ENCODE peak calls at places on chromosomes 1 and 21, in five cellular contexts. F, X, B, V and L are unnamed samples. For H3K36me3, the result is how much of the 10 kb centered on the place peaks cover.

GRCh38 chr21:43902441-43902840 is 37.4 kb downstream of the AGPAT3 start:
- DNase-seq in X (no peak), F (no peak), V (no peak), B (no peak), L (no peak)

GRCh38 chr1:221264848-221265247 is 385.6 kb downstream of the HLX start:
- DNase-seq in V (no peak), B (no peak), F (no peak), X (no peak), L (no peak)

GRCh38 chr1:198499588-198499987 is 40.9 kb downstream of the ATP6V1G3 start:
- DNase-seq in V (no peak), X (no peak), F (no peak), B (no peak), L (no peak)

GRCh38 chr1:153483776-153484175 is 23.3 kb upstream of the S100A7 start:
- DNase-seq in V (no peak), B (no peak), F (peak), X (no peak), L (no peak)

GRCh38 chr1:1206376-1207253 is at the start of gene TNFRSF18:
- DNase-seq in X (no peak), V (peak), F (peak), B (peak), L (no peak)

GRCh38 chr21:28521932-28522826 is 470.5 kb downstream of the LTN1 start:
- DNase-seq in F (peak), X (no peak), V (no peak), B (no peak), L (no peak)

GRCh38 chr21:45997495-45998275 is 16.1 kb downstream of the COL6A1 start:
- DNase-seq in X (no peak), B (no peak), V (peak), F (no peak), L (no peak)

GRCh38 chr1:8455700-8456305 is 137.9 kb downstream of the SLC45A1 start:
- DNase-seq in B (no peak), X (no peak), F (no peak), V (no peak), L (no peak)

GRCh38 chr1:1000357-1001056 is 610 bp upstream of the HES4 start:
- DNase-seq in B (peak), X (peak), V (peak), F (peak), L (no peak)

GRCh38 chr21:26115899-26116298 is 54.7 kb downstream of the APP start:
- DNase-seq in X (no peak), V (no peak), B (no peak), F (no peak), L (peak)

GRCh38 chr1:229296541-229296941 is 25.6 kb downstream of the RAB4A start:
- DNase-seq in V (no peak), F (no peak), B (peak), X (no peak), L (peak)

GRCh38 chr21:42840411-42841155 is 38.8 kb downstream of the WDR4 start:
- DNase-seq in X (no peak), V (no peak), F (no peak), B (no peak), L (no peak)

GRCh38 chr1:7704214-7705047 is 66.7 kb upstream of the VAMP3 start:
- DNase-seq in B (peak), X (peak), F (peak), V (peak), L (peak)

GRCh38 chr1:206805357-206805756 is 33.1 kb upstream of the IL10 start:
- DNase-seq in B (no peak), X (no peak), V (no peak), F (no peak), L (no peak)

GRCh38 chr1:162033445-162033844 is 9.8 kb upstream of the OLFML2B start:
- DNase-seq in B (peak), X (no peak), V (peak), F (no peak), L (no peak)

GRCh38 chr1:10897981-10898728 is 101.7 kb upstream of the CASZ1 start:
- DNase-seq in F (no peak), B (no peak), X (no peak), V (no peak), L (no peak)

GRCh38 chr1:66732407-66733166 is 19.7 kb upstream of the DYNLT5 start:
- DNase-seq in V (no peak), B (no peak), F (no peak), X (no peak), L (no peak)

GRCh38 chr21:16366207-16366606 is 636.4 kb downstream of the USP25 start:
- DNase-seq in F (no peak), X (no peak), B (no peak), V (no peak), L (no peak)

GRCh38 chr1:226064816-226065248 is 2.3 kb downstream of the H3-3A start:
- DNase-seq in F (peak), X (no peak), B (no peak), V (no peak), L (no peak)

GRCh38 chr1:228101994-228102790 is 933 bp downstream of the C1orf35 start:
- DNase-seq in X (no peak), V (no peak), B (peak), F (peak), L (no peak)

GRCh38 chr1:30305061-30305460 is 418.3 kb downstream of the MATN1 start:
- DNase-seq in F (no peak), B (no peak), X (no peak), V (no peak), L (no peak)

GRCh38 chr1:213326666-213327317 is 275.8 kb downstream of the RPS6KC1 start:
- DNase-seq in B (peak), V (peak), F (no peak), X (no peak), L (peak)

GRCh38 chr1:204818998-204819397 is 51.7 kb upstream of the NFASC start:
- DNase-seq in B (no peak), F (no peak), V (no peak), X (no peak), L (no peak)

GRCh38 chr1:215569987-215570824 is 3.1 kb downstream of the KCTD3 start:
- DNase-seq in B (no peak), F (no peak), V (no peak), X (no peak), L (no peak)

GRCh38 chr1:51415963-51416362 is 85.6 kb upstream of the TTC39A start:
- DNase-seq in B (no peak), F (no peak), V (no peak), X (no peak), L (no peak)

GRCh38 chr1:50605186-50605875 is 182.1 kb upstream of the DMRTA2 start:
- DNase-seq in V (no peak), X (peak), F (peak), B (no peak), L (no peak)

GRCh38 chr1:66350001-66350547 is 183.9 kb upstream of the SGIP1 start:
- DNase-seq in B (no peak), F (peak), X (no peak), V (no peak), L (no peak)

GRCh38 chr1:93847811-93848288 is 31.2 kb downstream of the DNTTIP2 start:
- DNase-seq in F (peak), V (peak), B (peak), X (no peak), L (no peak)

GRCh38 chr1:226542623-226543103 is 5.9 kb upstream of the STUM start:
- DNase-seq in V (peak), X (no peak), F (no peak), B (peak), L (no peak)

GRCh38 chr1:232477728-232478127 is 152.2 kb downstream of the SIPA1L2 start:
- DNase-seq in X (peak), F (no peak), B (peak), V (no peak), L (peak)

GRCh38 chr1:218463194-218464156 is 118.3 kb downstream of the TGFB2 start:
- DNase-seq in B (peak), X (no peak), V (peak), F (no peak), L (peak)

GRCh38 chr1:85496881-85497582 is 32.1 kb upstream of the DDAH1 start:
- DNase-seq in V (no peak), X (no peak), B (no peak), F (no peak), L (no peak)

GRCh38 chr1:85504417-85504816 is 39.5 kb upstream of the DDAH1 start:
- DNase-seq in B (no peak), V (no peak), F (no peak), X (no peak), L (no peak)

GRCh38 chr1:85502171-85502570 is 37.2 kb upstream of the DDAH1 start:
- DNase-seq in X (no peak), F (no peak), B (no peak), V (no peak), L (peak)

GRCh38 chr1:85501355-85501898 is 36.5 kb upstream of the DDAH1 start:
- DNase-seq in F (no peak), B (no peak), X (no peak), V (no peak), L (no peak)

GRCh38 chr1:85502625-85503083 is 37.7 kb upstream of the DDAH1 start:
- DNase-seq in V (no peak), B (peak), X (no peak), F (peak), L (no peak)
- TF ChIP-seq CTCF in V (peak), B (peak), X (peak), F (peak), L (peak)

DNA sequence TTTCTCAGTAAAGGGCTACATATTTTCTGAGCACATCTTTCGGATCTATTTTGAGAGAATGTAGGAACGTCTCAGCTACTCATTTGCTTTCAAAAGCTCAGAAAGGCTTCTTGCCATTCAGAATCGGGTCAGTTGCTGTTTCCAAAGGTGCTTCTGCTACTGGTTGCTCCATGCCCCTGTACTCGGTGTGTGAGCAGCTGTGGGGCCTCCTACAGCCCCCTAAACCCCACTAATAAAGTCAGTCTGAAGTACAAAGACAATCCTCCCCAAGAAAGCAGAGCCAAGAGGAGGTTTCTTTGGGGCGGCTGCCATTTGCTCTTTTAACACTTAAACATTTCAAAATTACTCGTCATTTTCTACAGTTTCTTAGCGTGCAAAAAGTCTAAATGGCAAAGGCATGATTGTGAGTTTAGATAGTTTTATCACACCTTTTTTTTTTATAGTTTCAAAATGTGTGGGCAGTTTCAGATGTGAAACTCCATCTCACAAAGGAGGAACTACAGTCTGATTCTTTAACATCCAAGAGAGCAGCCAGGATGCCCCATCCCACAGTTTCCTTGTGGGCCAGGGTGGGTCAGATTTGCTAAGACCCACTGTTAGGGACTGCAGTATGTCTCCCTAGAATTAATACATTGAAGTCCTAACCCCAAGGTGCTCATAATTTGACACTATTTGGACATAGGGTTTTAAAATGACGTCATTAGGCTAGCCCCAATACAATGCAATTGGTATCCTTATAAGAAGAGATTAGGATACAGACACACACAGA is 4.1 kb downstream of the RUNX1 start:
- DNase-seq in B (no peak), V (no peak), F (no peak), X (no peak), L (no peak)
- H3K4me3 ChIP-seq in B (peak), V (peak), F (no peak), X (no peak), L (no peak)

GRCh38 chr21:37734846-37735245 is 181.4 kb downstream of the KCNJ6 start:
- DNase-seq in F (no peak), V (no peak), X (no peak), B (no peak), L (no peak)

GRCh38 chr21:37737996-37738395 is 178.3 kb downstream of the KCNJ6 start:
- DNase-seq in F (no peak), X (no peak), V (no peak), B (no peak), L (no peak)

GRCh38 chr21:37737497-37737896 is 178.8 kb downstream of the KCNJ6 start:
- DNase-seq in B (no peak), F (no peak), V (no peak), X (no peak), L (no peak)

GRCh38 chr21:37732927-37733326 is 183.3 kb downstream of the KCNJ6 start:
- DNase-seq in F (no peak), X (no peak), B (no peak), V (no peak), L (no peak)
- H3K36me3 ChIP-seq in F (under half), X (under half), B (under half), V (under half), L (under half)

DNA sequence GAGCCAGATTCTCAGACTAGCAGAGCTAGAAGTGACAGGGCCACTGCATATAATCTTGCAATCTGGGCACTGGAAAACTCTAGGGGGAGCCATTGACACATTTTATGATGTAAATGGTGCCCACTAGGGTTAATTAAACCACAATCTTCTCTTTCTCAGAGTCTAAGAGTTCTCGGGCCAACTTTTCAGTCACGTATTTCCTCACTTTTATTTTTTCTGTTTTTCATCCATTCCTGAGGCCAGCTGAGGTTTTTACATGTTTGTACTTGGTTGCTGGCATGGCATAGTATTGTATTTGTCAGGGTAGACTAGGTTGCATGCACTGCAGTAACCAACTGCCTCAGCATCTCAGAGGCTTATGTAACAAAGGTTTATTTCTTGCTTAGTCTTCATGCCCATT is 138.2 kb downstream of the ZNF326 start:
- DNase-seq in B (no peak), F (peak), X (no peak), V (no peak), L (no peak)
- TF ChIP-seq CTCF in B (peak), F (peak), X (peak), V (peak), L (peak)

GRCh38 chr1:23371987-23372386 is 2.4 kb upstream of the ZNF436 start:
- DNase-seq in V (no peak), F (peak), B (peak), X (no peak), L (no peak)

GRCh38 chr1:23369335-23370013 is at the start of gene ZNF436:
- DNase-seq in F (peak), B (peak), V (peak), X (no peak), L (no peak)

GRCh38 chr1:23370270-23370743 is 671 bp upstream of the ZNF436 start:
- DNase-seq in V (no peak), F (no peak), B (no peak), X (no peak), L (no peak)

GRCh38 chr1:23372481-23372880 is 2.8 kb upstream of the ZNF436 start:
- DNase-seq in V (no peak), B (no peak), X (no peak), F (no peak), L (no peak)

DNA sequence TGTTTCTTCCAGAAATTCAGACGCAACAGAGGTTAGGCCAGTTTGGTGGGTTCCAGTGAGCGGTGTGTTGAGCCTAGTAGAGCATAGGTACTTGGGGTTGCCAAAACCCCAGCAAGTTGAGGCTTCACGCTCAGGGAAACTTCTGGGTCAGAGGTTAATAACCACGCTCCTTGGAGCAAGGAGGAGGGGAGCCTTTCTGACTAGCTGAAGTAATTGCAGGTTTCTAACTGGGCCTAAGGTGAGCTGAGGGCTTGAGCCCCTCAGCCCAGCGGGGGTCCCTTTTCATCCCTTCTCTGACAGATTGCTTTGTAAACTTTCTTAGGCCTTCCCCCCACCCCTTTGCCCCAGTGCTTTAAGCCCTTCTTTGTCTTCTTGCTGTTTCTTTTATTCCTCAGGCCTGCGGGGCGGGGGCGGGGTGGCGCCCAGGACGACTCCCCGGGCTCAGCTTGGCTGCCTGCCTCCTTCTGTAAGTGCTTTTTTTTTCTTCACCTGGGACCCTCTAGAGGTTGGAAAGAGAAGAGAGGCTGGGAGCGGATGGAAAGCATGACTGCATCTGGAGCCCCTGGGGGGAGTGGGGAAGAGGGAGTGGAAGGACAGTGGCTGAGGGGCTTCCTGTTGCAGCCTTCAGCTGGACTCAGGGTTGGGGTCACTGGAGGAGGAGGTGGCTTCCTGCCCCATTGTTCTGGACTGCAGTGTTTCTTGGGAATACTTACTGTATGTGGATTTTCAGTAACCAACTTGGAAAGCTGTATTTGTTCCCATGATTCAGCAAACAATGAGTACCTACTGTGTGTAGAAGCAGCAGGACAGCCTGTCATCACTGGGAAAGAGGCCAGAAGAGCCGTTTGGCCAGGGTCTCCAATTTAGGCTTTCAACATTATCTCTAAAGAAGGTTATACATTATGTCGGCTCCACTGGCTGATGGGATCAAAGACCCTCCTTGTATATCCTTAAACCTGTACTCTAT is 1.4 kb upstream of the ZNF436 start:
- DNase-seq in X (no peak), V (no peak), B (no peak), F (peak), L (no peak)
- H3K4me3 ChIP-seq in X (peak), V (peak), B (peak), F (no peak), L (peak)